ENCODE peak calls at places on chromosome 22, in six cellular contexts. H is Caco-2, R is AG09309, G is OCI-LY7, A is gastrocnemius medialis, B is IMR-90. C is an unnamed sample.

GRCh38 chr22:45576730-45577464 is 74.2 kb downstream of the FBLN1 start:
- DNase-seq in H (no peak), A (no peak), G (no peak), B (no peak), R (no peak), C (no peak)

GRCh38 chr22:22181515-22181959 is 63.0 kb upstream of the VPREB1 start:
- DNase-seq in R (no peak), G (no peak), A (no peak), B (no peak), H (peak), C (no peak)

GRCh38 chr22:42930810-42931420 is 73.8 kb upstream of the ARFGAP3 start:
- DNase-seq in R (no peak), H (no peak), B (peak), G (peak), A (no peak), C (peak)

GRCh38 chr22:46074771-46075551 is 75.4 kb upstream of the PPARA start:
- DNase-seq in B (no peak), R (no peak), H (no peak), G (no peak), A (no peak), C (no peak)

GRCh38 chr22:20315337-20316216 is 4.3 kb downstream of the DGCR6L start:
- DNase-seq in A (no peak), G (no peak), H (no peak), B (no peak), R (no peak), C (no peak)

GRCh38 chr22:30861131-30861530 is 107.4 kb downstream of the MORC2 start:
- DNase-seq in R (no peak), A (no peak), G (no peak), B (no peak), H (no peak), C (no peak)

GRCh38 chr22:41799486-41800347 is 762 bp upstream of the CCDC134 start:
- DNase-seq in R (no peak), G (peak), A (peak), H (peak), B (no peak), C (peak)

GRCh38 chr22:22959147-22959827 is 71.7 kb downstream of the IGLL5 start:
- DNase-seq in R (no peak), A (peak), G (peak), B (peak), H (peak), C (peak)

GRCh38 chr22:35921777-35922176 is 106.8 kb downstream of the RBFOX2 start:
- DNase-seq in G (peak), B (peak), H (peak), R (peak), A (peak), C (peak)
- TF ChIP-seq CTCF in G (peak), B (peak), H (peak), R (peak), A (peak), C (peak)

DNA sequence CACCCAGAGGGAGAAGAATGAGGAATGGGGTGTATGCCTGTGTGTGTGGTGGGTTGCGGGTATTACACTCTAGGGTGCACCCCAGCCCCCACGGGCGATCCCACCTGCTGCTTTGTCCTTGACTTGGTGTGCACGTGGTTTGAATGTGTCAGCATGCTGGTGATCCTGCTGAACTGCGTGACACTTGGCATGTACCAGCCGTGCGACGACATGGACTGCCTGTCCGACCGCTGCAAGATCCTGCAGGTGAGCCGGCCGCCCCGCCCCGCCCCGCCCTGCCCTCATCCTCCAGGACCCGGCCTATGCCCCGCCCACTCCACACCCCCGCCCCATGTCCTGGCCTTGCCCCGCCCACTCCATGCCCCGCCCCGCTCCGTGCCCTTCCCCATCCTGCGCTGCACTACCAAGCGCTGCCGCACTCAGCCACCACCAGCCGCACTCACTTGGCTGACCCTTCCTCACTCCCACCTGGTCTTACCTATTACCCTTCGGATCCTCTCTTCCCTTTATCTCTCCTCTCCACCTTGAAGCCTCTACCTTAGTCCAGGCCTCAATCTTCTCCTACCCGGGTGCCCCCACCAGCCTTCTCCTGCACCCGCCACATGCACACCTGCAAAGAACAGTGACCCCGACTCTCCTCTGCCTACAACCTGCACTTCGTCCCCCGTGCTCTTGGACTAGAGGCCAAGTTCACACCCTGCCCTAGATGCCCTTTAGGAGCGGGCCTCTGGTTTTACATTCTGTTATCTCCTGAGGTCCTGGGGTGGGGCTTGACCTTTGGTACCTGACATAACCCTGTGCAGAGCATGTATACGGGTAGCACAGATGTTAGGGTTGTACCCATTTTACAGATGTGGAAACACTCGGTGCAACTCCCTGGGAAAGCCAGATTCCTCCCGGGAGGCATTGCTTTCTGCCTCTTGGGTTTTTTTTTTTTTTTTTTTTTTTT is 27.7 kb downstream of the CACNA1I start:
- DNase-seq in A (no peak), G (peak), R (no peak), B (no peak), H (peak), C (no peak)
- H3K4me3 ChIP-seq in A (no peak), G (no peak), R (no peak), B (no peak), H (no peak), C (no peak)

GRCh38 chr22:37929390-37929789 is 23.3 kb downstream of the MICALL1 start:
- DNase-seq in R (no peak), A (no peak), B (no peak), G (no peak), H (no peak), C (no peak)

GRCh38 chr22:37932401-37932800 is 21.0 kb downstream of the C22orf23 start:
- DNase-seq in B (no peak), R (no peak), G (no peak), A (no peak), H (no peak), C (no peak)

GRCh38 chr22:37931893-37932389 is 21.5 kb downstream of the C22orf23 start:
- DNase-seq in G (peak), B (no peak), A (no peak), R (no peak), H (no peak), C (no peak)

GRCh38 chr22:37930952-37931440 is 22.4 kb downstream of the C22orf23 start:
- DNase-seq in G (no peak), A (no peak), R (no peak), H (no peak), B (no peak), C (no peak)

DNA sequence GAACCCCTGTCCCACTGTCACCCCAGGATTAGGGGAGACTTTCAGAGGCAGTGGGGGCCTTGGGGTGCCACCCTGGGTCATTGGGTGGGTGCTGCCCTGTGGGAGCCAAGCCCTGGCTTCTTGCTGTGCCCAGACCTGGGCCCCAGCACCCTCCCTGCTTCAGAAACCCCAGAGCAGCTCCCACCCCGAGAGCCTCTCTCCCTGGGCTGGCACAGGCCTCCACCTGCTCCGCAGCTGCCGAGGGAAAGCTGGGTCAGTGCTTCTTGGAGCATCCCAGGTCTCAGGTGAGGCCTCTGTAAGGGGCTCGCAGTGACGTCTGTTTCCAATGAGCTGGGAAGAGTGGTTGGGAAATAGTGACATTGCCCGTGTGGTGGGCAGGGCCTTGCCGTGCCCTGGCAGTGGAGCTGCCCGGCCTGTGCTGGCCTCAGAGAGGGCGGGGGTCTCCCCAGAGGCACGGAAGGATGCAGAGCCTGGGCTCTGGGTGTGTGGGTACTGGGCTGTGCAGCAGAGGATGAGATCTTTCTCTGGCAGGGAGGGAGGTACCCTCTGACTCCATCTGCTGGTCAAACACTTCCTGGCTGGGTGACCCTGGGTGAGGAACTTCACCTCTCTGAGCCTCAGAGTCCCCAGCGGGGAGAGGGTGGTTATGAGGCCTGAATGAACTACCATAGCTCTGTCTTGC is 23.0 kb downstream of the C22orf23 start:
- DNase-seq in R (no peak), A (no peak), G (peak), B (peak), H (peak), C (peak)
- TF ChIP-seq CTCF in R (peak), A (peak), G (peak), B (peak), H (peak), C (peak)

DNA sequence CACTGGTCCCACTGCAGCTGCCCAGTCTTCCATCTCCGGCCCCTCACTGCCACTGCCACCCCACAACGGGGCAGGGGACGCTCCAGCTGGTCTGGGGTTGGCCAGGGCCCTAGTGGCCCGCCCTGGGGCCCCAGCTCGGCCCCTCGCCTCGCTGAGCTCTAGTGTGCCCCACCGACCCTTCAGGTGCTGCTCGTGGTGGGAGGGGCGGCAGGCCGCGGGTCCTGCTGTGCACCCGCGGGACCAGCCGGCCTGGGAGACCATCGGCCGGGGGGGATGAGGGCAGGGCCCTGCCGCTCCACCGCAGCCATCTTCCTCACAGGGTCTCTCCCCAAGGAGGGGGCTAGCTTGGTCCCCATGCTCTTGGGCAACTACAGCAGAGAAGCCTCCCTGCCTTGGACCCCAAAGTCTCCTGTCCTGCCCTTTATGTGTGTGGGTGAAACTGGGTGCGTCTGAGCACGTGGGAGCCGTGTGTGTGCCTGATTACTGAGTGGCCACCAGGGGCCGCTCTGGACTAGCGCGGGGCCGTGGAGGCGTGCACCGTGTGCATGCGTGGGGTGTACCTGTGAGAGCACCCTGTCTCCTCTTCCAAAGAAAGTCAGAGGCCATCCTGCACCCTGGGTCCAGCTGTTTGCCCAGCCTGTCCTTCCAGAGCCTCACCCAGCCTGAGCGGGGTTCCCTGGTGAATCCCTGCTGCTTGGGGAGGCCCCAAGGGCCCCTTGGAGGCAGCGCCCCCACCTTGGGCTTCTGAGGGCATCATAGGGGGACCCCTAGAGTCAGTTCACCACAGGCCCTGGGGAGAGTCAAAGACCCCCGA is 6.0 kb upstream of the ACR start:
- DNase-seq in B (peak), G (peak), R (no peak), H (peak), A (no peak), C (peak)
- H3K4me3 ChIP-seq in B (no peak), G (no peak), R (no peak), H (no peak), A (no peak), C (no peak)

GRCh38 chr22:39453765-39454378 is 2.9 kb upstream of the MGAT3 start:
- DNase-seq in B (peak), A (no peak), H (no peak), R (no peak), G (no peak), C (peak)
- TF ChIP-seq CTCF in B (no peak), A (no peak), H (no peak), R (no peak), G (no peak), C (no peak)